ENCODE peak calls at places on chromosomes 3 and 15, in five cellular contexts. E, S, B, Q and F are unnamed samples.

GRCh38 chr3:155712008-155712407 is 32.9 kb downstream of the PLCH1 start:
- DNase-seq in E (no peak), S (no peak), B (no peak), Q (no peak), F (no peak)

GRCh38 chr3:56855856-56856538 is 54.2 kb upstream of the ARHGEF3 start:
- DNase-seq in E (no peak), S (no peak), B (no peak), Q (peak; percentile 85), F (peak; percentile 84)

GRCh38 chr3:27728195-27729087 is 6.3 kb upstream of the EOMES start:
- DNase-seq in E (no peak), S (no peak), B (no peak), Q (peak; percentile 96), F (peak; percentile 98)

GRCh38 chr3:160403028-160403545 is 3.6 kb downstream of the SMC4 start:
- DNase-seq in E (no peak), S (no peak), B (no peak), Q (no peak), F (no peak)

GRCh38 chr3:170768334-170768801 is 101.6 kb downstream of the RPL22L1 start:
- DNase-seq in E (no peak), S (no peak), B (no peak), Q (no peak), F (peak; percentile 48)

GRCh38 chr15:91061997-91062396 is 38.1 kb upstream of the SV2B start:
- DNase-seq in E (no peak), S (no peak), B (no peak), Q (no peak), F (no peak)

GRCh38 chr3:30319713-30320112 is 286.7 kb upstream of the TGFBR2 start:
- DNase-seq in E (no peak), S (no peak), B (no peak), Q (peak; percentile 70), F (peak; percentile 71)

GRCh38 chr3:194485876-194486539 is 794 bp downstream of the ATP13A3 start:
- DNase-seq in E (peak; percentile 70), S (peak; percentile 79), B (no peak), Q (peak; percentile 34), F (peak; percentile 68)

GRCh38 chr3:28476194-28476593 is 127.6 kb upstream of the AZI2 start:
- DNase-seq in E (no peak), S (no peak), B (no peak), Q (peak; percentile 80), F (no peak)

GRCh38 chr3:126696701-126697267 is 7.3 kb upstream of the CHCHD6 start:
- DNase-seq in E (no peak), S (no peak), B (no peak), Q (no peak), F (no peak)

GRCh38 chr3:167729591-167729990 is 5.1 kb downstream of the PDCD10 start:
- DNase-seq in E (no peak), S (no peak), B (no peak), Q (no peak), F (no peak)

GRCh38 chr3:177836671-177837070 is 639.4 kb upstream of the TBL1XR1 start:
- DNase-seq in E (no peak), S (no peak), B (no peak), Q (no peak), F (no peak)

GRCh38 chr3:81087607-81088006 is 673.8 kb downstream of the GBE1 start:
- DNase-seq in E (no peak), S (no peak), B (no peak), Q (no peak), F (no peak)

GRCh38 chr3:39313289-39313688 is 16.2 kb upstream of the CCR8 start:
- DNase-seq in E (no peak), S (no peak), B (no peak), Q (no peak), F (no peak)

GRCh38 chr3:23992051-23992628 is 47.1 kb downstream of the NR1D2 start:
- DNase-seq in E (no peak), S (no peak), B (no peak), Q (peak; percentile 41), F (no peak)

GRCh38 chr3:22951910-22952309 is 251.2 kb upstream of the UBE2E2 start:
- DNase-seq in E (no peak), S (no peak), B (no peak), Q (no peak), F (no peak)

GRCh38 chr15:80550910-80551265 is 144.2 kb upstream of the ABHD17C start:
- DNase-seq in E (no peak), S (no peak), B (no peak), Q (no peak), F (no peak)

GRCh38 chr3:58135712-58136543 is 74.8 kb downstream of the DNASE1L3 start:
- DNase-seq in E (no peak), S (no peak), B (no peak), Q (peak; percentile 13), F (no peak)

GRCh38 chr15:31212956-31213694 is 111.6 kb upstream of the TRPM1 start:
- DNase-seq in E (no peak), S (no peak), B (no peak), Q (no peak), F (no peak)

GRCh38 chr3:29338981-29339833 is 58.3 kb downstream of the RBMS3 start:
- DNase-seq in E (no peak), S (no peak), B (no peak), Q (no peak), F (no peak)

GRCh38 chr15:81038975-81039607 is 38.4 kb downstream of the TLNRD1 start:
- DNase-seq in E (no peak), S (no peak), B (no peak), Q (no peak), F (no peak)

GRCh38 chr3:16315623-16316022 is 50.6 kb downstream of the OXNAD1 start:
- DNase-seq in E (no peak), S (no peak), B (no peak), Q (no peak), F (no peak)

GRCh38 chr15:93072440-93073394 is 16.3 kb downstream of the RGMA start:
- DNase-seq in E (peak; percentile 94), S (peak; percentile 91), B (no peak), Q (peak; percentile 90), F (peak; percentile 95)

GRCh38 chr15:67196672-67197363 is 57.6 kb downstream of the AAGAB start:
- DNase-seq in E (peak; percentile 53), S (no peak), B (no peak), Q (no peak), F (no peak)

GRCh38 chr15:90680371-90680935 is 36.7 kb upstream of the BLM start:
- DNase-seq in E (no peak), S (no peak), B (no peak), Q (no peak), F (no peak)

GRCh38 chr3:129068291-129068886 is 7.8 kb downstream of the GP9 start:
- DNase-seq in E (no peak), S (no peak), B (no peak), Q (peak; percentile 19), F (peak; percentile 61)

GRCh38 chr3:64187065-64187959 is 38.0 kb downstream of the PRICKLE2 start:
- DNase-seq in E (no peak), S (no peak), B (no peak), Q (no peak), F (no peak)

GRCh38 chr3:8871306-8871705 is 92.0 kb downstream of the RAD18 start:
- DNase-seq in E (no peak), S (no peak), B (no peak), Q (no peak), F (peak; percentile 58)

GRCh38 chr3:46353639-46354410 is at the start of gene CCR2:
- DNase-seq in E (no peak), S (no peak), B (no peak), Q (no peak), F (no peak)

GRCh38 chr3:108845709-108846293 is 23.2 kb downstream of the TRAT1 start:
- DNase-seq in E (no peak), S (no peak), B (no peak), Q (no peak), F (no peak)

GRCh38 chr3:933311-933710 is 159.5 kb upstream of the CNTN6 start:
- DNase-seq in E (no peak), S (no peak), B (no peak), Q (no peak), F (no peak)

GRCh38 chr15:52557242-52557641 is 11.6 kb downstream of the ARPP19 start:
- DNase-seq in E (no peak), S (no peak), B (no peak), Q (no peak), F (no peak)
- TF ChIP-seq CTCF in E (no peak), S (no peak), B (no peak), Q (no peak), F (no peak)

GRCh38 chr3:112084980-112085697 is 1.1 kb upstream of the C3orf52 start:
- DNase-seq in E (no peak), S (no peak), B (no peak), Q (no peak), F (no peak)
- H3K27ac ChIP-seq in E (no peak overlapping the region), S (no peak overlapping the region), B (no peak overlapping the region), Q (no peak overlapping the region), F (no peak overlapping the region)

GRCh38 chr3:191330309-191330712 is at the start of gene UTS2B:
- DNase-seq in E (no peak), S (no peak), B (no peak), Q (peak; percentile 13), F (no peak)
- H3K4me3 ChIP-seq in E (peak within 1 kb of the TSS; percentile 94), S (peak within 1 kb of the TSS; percentile 91), B (peak within 1 kb of the TSS; percentile 96), Q (peak within 1 kb of the TSS; percentile 83), F (peak within 1 kb of the TSS; percentile 96)

GRCh38 chr3:33687406-33688010 is 30.5 kb downstream of the CLASP2 start:
- DNase-seq in E (no peak), S (no peak), B (no peak), Q (no peak), F (no peak)
- TF ChIP-seq CTCF in E (no peak), S (no peak), B (no peak), Q (no peak), F (no peak)

DNA sequence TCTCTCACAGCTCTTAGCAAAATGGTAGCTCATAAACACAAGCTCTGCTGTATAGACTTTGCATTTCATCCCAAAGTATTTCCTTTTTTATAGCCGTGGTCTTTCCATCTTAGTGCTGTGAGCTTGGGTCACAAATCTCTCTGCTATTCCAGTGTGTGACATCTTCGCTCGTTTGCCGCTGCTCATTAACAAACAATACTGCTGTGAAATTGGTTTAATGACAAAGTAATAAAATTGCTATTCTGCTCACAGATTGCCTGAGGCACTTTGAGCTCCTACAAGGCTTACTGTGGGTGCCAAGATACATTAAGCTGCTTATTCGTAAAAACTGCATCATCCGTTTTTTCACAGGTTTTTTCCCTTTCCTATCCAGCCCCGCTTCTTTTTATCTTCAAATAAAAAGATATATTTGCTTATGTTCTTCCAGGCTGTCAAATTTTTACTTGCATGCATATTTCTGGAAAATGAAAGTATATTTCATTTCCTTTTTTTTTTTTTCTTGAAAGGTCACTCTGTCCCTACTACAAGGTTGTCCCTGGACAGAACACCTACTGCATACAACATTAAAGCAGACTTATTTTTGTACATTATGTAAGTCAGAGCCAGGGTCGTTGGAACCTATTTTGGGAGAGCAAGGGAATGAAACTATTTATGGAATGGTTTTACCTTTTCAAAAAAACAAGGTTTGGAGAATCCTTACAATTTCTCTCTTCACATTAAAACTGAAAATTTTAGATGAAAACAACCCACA is 174.5 kb downstream of the MEIS2 start:
- DNase-seq in E (no peak), S (no peak), B (no peak), Q (no peak), F (no peak)
- H3K27ac ChIP-seq in E (no peak overlapping the region), S (no peak overlapping the region), B (no peak overlapping the region), Q (no peak overlapping the region), F (no peak overlapping the region)

GRCh38 chr3:44198957-44199269 is 42.8 kb upstream of the TOPAZ1 start:
- DNase-seq in E (no peak), S (no peak), B (no peak), Q (no peak), F (no peak)
- H3K4me3 ChIP-seq in E (no peak overlapping the region), S (no peak overlapping the region), B (no peak overlapping the region), Q (no peak overlapping the region), F (no peak overlapping the region)